ENCODE peak calls at places on chromosomes 11 and 22, in eight cellular contexts. One of them, this sample, is unnamed.

GRCh38 chr11:94450061-94450460 is 43.6 kb downstream of the MRE11 start:
- DNase-seq in activated CD4-positive, CD25-positive, alpha-beta regulatory T cell treated with anti-CD3 and anti-CD28 coated beads, Interleukin-2, amount 50 U/mL, for 72 hours: no peak
- DNase-seq in activated CD4-positive, alpha-beta T cell treated with anti-CD3 and anti-CD28 coated beads, Interleukin-2, amount 10 ng/mL, durations not matched to agents 7 days and 5 days: no peak
- DNase-seq in A549: no peak
- DNase-seq in stimulated activated CD8-positive, alpha-beta memory T cell treated with anti-CD3 and anti-CD28 coated beads, Interleukin-4, amount 100 ng/mL, for 1 hour: no peak
- DNase-seq in endodermal cell: no peak
- DNase-seq in stimulated activated CD4-positive, alpha-beta T cell treated with anti-CD3 and anti-CD28 coated beads, TNF-alpha, amount 100 ng/mL, for 48 hours: no peak
- DNase-seq in HTR-8/SVneo: no peak
- DNase-seq in this sample: no peak

GRCh38 chr11:15072551-15073143 is 746 bp upstream of the CALCB start:
- DNase-seq in endodermal cell: no peak
- DNase-seq in stimulated activated CD4-positive, alpha-beta T cell treated with anti-CD3 and anti-CD28 coated beads, TNF-alpha, amount 100 ng/mL, for 48 hours: no peak
- DNase-seq in activated CD4-positive, CD25-positive, alpha-beta regulatory T cell treated with anti-CD3 and anti-CD28 coated beads, Interleukin-2, amount 50 U/mL, for 72 hours: no peak
- DNase-seq in HTR-8/SVneo: no peak
- DNase-seq in activated CD4-positive, alpha-beta T cell treated with anti-CD3 and anti-CD28 coated beads, Interleukin-2, amount 10 ng/mL, durations not matched to agents 7 days and 5 days: no peak
- DNase-seq in A549: no peak
- DNase-seq in stimulated activated CD8-positive, alpha-beta memory T cell treated with anti-CD3 and anti-CD28 coated beads, Interleukin-4, amount 100 ng/mL, for 1 hour: no peak
- DNase-seq in this sample: no peak

GRCh38 chr11:109016724-109017123 is 351.9 kb downstream of the DDX10 start:
- DNase-seq in stimulated activated CD4-positive, alpha-beta T cell treated with anti-CD3 and anti-CD28 coated beads, TNF-alpha, amount 100 ng/mL, for 48 hours: no peak
- DNase-seq in HTR-8/SVneo: no peak
- DNase-seq in endodermal cell: no peak
- DNase-seq in stimulated activated CD8-positive, alpha-beta memory T cell treated with anti-CD3 and anti-CD28 coated beads, Interleukin-4, amount 100 ng/mL, for 1 hour: no peak
- DNase-seq in activated CD4-positive, alpha-beta T cell treated with anti-CD3 and anti-CD28 coated beads, Interleukin-2, amount 10 ng/mL, durations not matched to agents 7 days and 5 days: no peak
- DNase-seq in A549: no peak
- DNase-seq in activated CD4-positive, CD25-positive, alpha-beta regulatory T cell treated with anti-CD3 and anti-CD28 coated beads, Interleukin-2, amount 50 U/mL, for 72 hours: no peak
- DNase-seq in this sample: no peak

GRCh38 chr11:72833792-72834501 is 19.7 kb downstream of the ATG16L2 start:
- DNase-seq in A549: no peak
- DNase-seq in activated CD4-positive, alpha-beta T cell treated with anti-CD3 and anti-CD28 coated beads, Interleukin-2, amount 10 ng/mL, durations not matched to agents 7 days and 5 days: no peak
- DNase-seq in stimulated activated CD4-positive, alpha-beta T cell treated with anti-CD3 and anti-CD28 coated beads, TNF-alpha, amount 100 ng/mL, for 48 hours: no peak
- DNase-seq in HTR-8/SVneo: no peak
- DNase-seq in activated CD4-positive, CD25-positive, alpha-beta regulatory T cell treated with anti-CD3 and anti-CD28 coated beads, Interleukin-2, amount 50 U/mL, for 72 hours: no peak
- DNase-seq in endodermal cell: no peak
- DNase-seq in stimulated activated CD8-positive, alpha-beta memory T cell treated with anti-CD3 and anti-CD28 coated beads, Interleukin-4, amount 100 ng/mL, for 1 hour: no peak
- DNase-seq in this sample: no peak

GRCh38 chr22:42344391-42344861 is 74.0 kb upstream of the TCF20 start:
- DNase-seq in activated CD4-positive, CD25-positive, alpha-beta regulatory T cell treated with anti-CD3 and anti-CD28 coated beads, Interleukin-2, amount 50 U/mL, for 72 hours: no peak
- DNase-seq in stimulated activated CD8-positive, alpha-beta memory T cell treated with anti-CD3 and anti-CD28 coated beads, Interleukin-4, amount 100 ng/mL, for 1 hour: no peak
- DNase-seq in activated CD4-positive, alpha-beta T cell treated with anti-CD3 and anti-CD28 coated beads, Interleukin-2, amount 10 ng/mL, durations not matched to agents 7 days and 5 days: no peak
- DNase-seq in A549: no peak
- DNase-seq in HTR-8/SVneo: no peak
- DNase-seq in stimulated activated CD4-positive, alpha-beta T cell treated with anti-CD3 and anti-CD28 coated beads, TNF-alpha, amount 100 ng/mL, for 48 hours: no peak
- DNase-seq in endodermal cell: peak
- DNase-seq in this sample: no peak

GRCh38 chr11:79080506-79080905 is 360.3 kb downstream of the TENM4 start:
- DNase-seq in endodermal cell: no peak
- DNase-seq in stimulated activated CD8-positive, alpha-beta memory T cell treated with anti-CD3 and anti-CD28 coated beads, Interleukin-4, amount 100 ng/mL, for 1 hour: no peak
- DNase-seq in activated CD4-positive, alpha-beta T cell treated with anti-CD3 and anti-CD28 coated beads, Interleukin-2, amount 10 ng/mL, durations not matched to agents 7 days and 5 days: no peak
- DNase-seq in A549: no peak
- DNase-seq in activated CD4-positive, CD25-positive, alpha-beta regulatory T cell treated with anti-CD3 and anti-CD28 coated beads, Interleukin-2, amount 50 U/mL, for 72 hours: no peak
- DNase-seq in stimulated activated CD4-positive, alpha-beta T cell treated with anti-CD3 and anti-CD28 coated beads, TNF-alpha, amount 100 ng/mL, for 48 hours: no peak
- DNase-seq in HTR-8/SVneo: no peak
- DNase-seq in this sample: no peak

GRCh38 chr22:43388420-43388851 is 23.4 kb upstream of the MPPED1 start:
- DNase-seq in stimulated activated CD8-positive, alpha-beta memory T cell treated with anti-CD3 and anti-CD28 coated beads, Interleukin-4, amount 100 ng/mL, for 1 hour: peak
- DNase-seq in stimulated activated CD4-positive, alpha-beta T cell treated with anti-CD3 and anti-CD28 coated beads, TNF-alpha, amount 100 ng/mL, for 48 hours: peak
- DNase-seq in endodermal cell: peak
- DNase-seq in activated CD4-positive, CD25-positive, alpha-beta regulatory T cell treated with anti-CD3 and anti-CD28 coated beads, Interleukin-2, amount 50 U/mL, for 72 hours: peak
- DNase-seq in activated CD4-positive, alpha-beta T cell treated with anti-CD3 and anti-CD28 coated beads, Interleukin-2, amount 10 ng/mL, durations not matched to agents 7 days and 5 days: peak
- DNase-seq in A549: peak
- DNase-seq in HTR-8/SVneo: peak
- DNase-seq in this sample: peak

GRCh38 chr11:133212201-133212600 is 320.1 kb downstream of the OPCML start:
- DNase-seq in endodermal cell: no peak
- DNase-seq in activated CD4-positive, CD25-positive, alpha-beta regulatory T cell treated with anti-CD3 and anti-CD28 coated beads, Interleukin-2, amount 50 U/mL, for 72 hours: no peak
- DNase-seq in activated CD4-positive, alpha-beta T cell treated with anti-CD3 and anti-CD28 coated beads, Interleukin-2, amount 10 ng/mL, durations not matched to agents 7 days and 5 days: no peak
- DNase-seq in A549: no peak
- DNase-seq in stimulated activated CD8-positive, alpha-beta memory T cell treated with anti-CD3 and anti-CD28 coated beads, Interleukin-4, amount 100 ng/mL, for 1 hour: no peak
- DNase-seq in HTR-8/SVneo: no peak
- DNase-seq in stimulated activated CD4-positive, alpha-beta T cell treated with anti-CD3 and anti-CD28 coated beads, TNF-alpha, amount 100 ng/mL, for 48 hours: no peak
- DNase-seq in this sample: no peak

GRCh38 chr22:43891360-43892182 is at the start of gene PNPLA5:
- DNase-seq in stimulated activated CD8-positive, alpha-beta memory T cell treated with anti-CD3 and anti-CD28 coated beads, Interleukin-4, amount 100 ng/mL, for 1 hour: no peak
- DNase-seq in A549: no peak
- DNase-seq in stimulated activated CD4-positive, alpha-beta T cell treated with anti-CD3 and anti-CD28 coated beads, TNF-alpha, amount 100 ng/mL, for 48 hours: peak
- DNase-seq in HTR-8/SVneo: no peak
- DNase-seq in activated CD4-positive, alpha-beta T cell treated with anti-CD3 and anti-CD28 coated beads, Interleukin-2, amount 10 ng/mL, durations not matched to agents 7 days and 5 days: no peak
- DNase-seq in endodermal cell: peak
- DNase-seq in activated CD4-positive, CD25-positive, alpha-beta regulatory T cell treated with anti-CD3 and anti-CD28 coated beads, Interleukin-2, amount 50 U/mL, for 72 hours: no peak
- DNase-seq in this sample: no peak

GRCh38 chr22:20783844-20784723 is 10.2 kb downstream of the SERPIND1 start:
- DNase-seq in A549: peak
- DNase-seq in activated CD4-positive, alpha-beta T cell treated with anti-CD3 and anti-CD28 coated beads, Interleukin-2, amount 10 ng/mL, durations not matched to agents 7 days and 5 days: peak
- DNase-seq in HTR-8/SVneo: peak
- DNase-seq in stimulated activated CD8-positive, alpha-beta memory T cell treated with anti-CD3 and anti-CD28 coated beads, Interleukin-4, amount 100 ng/mL, for 1 hour: no peak
- DNase-seq in stimulated activated CD4-positive, alpha-beta T cell treated with anti-CD3 and anti-CD28 coated beads, TNF-alpha, amount 100 ng/mL, for 48 hours: peak
- DNase-seq in activated CD4-positive, CD25-positive, alpha-beta regulatory T cell treated with anti-CD3 and anti-CD28 coated beads, Interleukin-2, amount 50 U/mL, for 72 hours: no peak
- DNase-seq in endodermal cell: peak
- DNase-seq in this sample: no peak

GRCh38 chr22:35538801-35539321 is 1.8 kb upstream of the RASD2 start:
- DNase-seq in stimulated activated CD4-positive, alpha-beta T cell treated with anti-CD3 and anti-CD28 coated beads, TNF-alpha, amount 100 ng/mL, for 48 hours: peak
- DNase-seq in activated CD4-positive, alpha-beta T cell treated with anti-CD3 and anti-CD28 coated beads, Interleukin-2, amount 10 ng/mL, durations not matched to agents 7 days and 5 days: peak
- DNase-seq in HTR-8/SVneo: no peak
- DNase-seq in activated CD4-positive, CD25-positive, alpha-beta regulatory T cell treated with anti-CD3 and anti-CD28 coated beads, Interleukin-2, amount 50 U/mL, for 72 hours: no peak
- DNase-seq in endodermal cell: peak
- DNase-seq in stimulated activated CD8-positive, alpha-beta memory T cell treated with anti-CD3 and anti-CD28 coated beads, Interleukin-4, amount 100 ng/mL, for 1 hour: no peak
- DNase-seq in A549: peak
- DNase-seq in this sample: peak

GRCh38 chr11:61037694-61038093 is 64.6 kb upstream of the CD5 start:
- DNase-seq in HTR-8/SVneo: no peak
- DNase-seq in A549: no peak
- DNase-seq in activated CD4-positive, CD25-positive, alpha-beta regulatory T cell treated with anti-CD3 and anti-CD28 coated beads, Interleukin-2, amount 50 U/mL, for 72 hours: no peak
- DNase-seq in stimulated activated CD4-positive, alpha-beta T cell treated with anti-CD3 and anti-CD28 coated beads, TNF-alpha, amount 100 ng/mL, for 48 hours: no peak
- DNase-seq in endodermal cell: no peak
- DNase-seq in activated CD4-positive, alpha-beta T cell treated with anti-CD3 and anti-CD28 coated beads, Interleukin-2, amount 10 ng/mL, durations not matched to agents 7 days and 5 days: no peak
- DNase-seq in stimulated activated CD8-positive, alpha-beta memory T cell treated with anti-CD3 and anti-CD28 coated beads, Interleukin-4, amount 100 ng/mL, for 1 hour: no peak
- DNase-seq in this sample: no peak

GRCh38 chr11:20609727-20610707 is 10.6 kb downstream of the SLC6A5 start:
- DNase-seq in endodermal cell: peak
- DNase-seq in stimulated activated CD4-positive, alpha-beta T cell treated with anti-CD3 and anti-CD28 coated beads, TNF-alpha, amount 100 ng/mL, for 48 hours: peak
- DNase-seq in stimulated activated CD8-positive, alpha-beta memory T cell treated with anti-CD3 and anti-CD28 coated beads, Interleukin-4, amount 100 ng/mL, for 1 hour: no peak
- DNase-seq in activated CD4-positive, alpha-beta T cell treated with anti-CD3 and anti-CD28 coated beads, Interleukin-2, amount 10 ng/mL, durations not matched to agents 7 days and 5 days: peak
- DNase-seq in HTR-8/SVneo: peak
- DNase-seq in A549: peak
- DNase-seq in activated CD4-positive, CD25-positive, alpha-beta regulatory T cell treated with anti-CD3 and anti-CD28 coated beads, Interleukin-2, amount 50 U/mL, for 72 hours: peak
- DNase-seq in this sample: peak

GRCh38 chr11:127074151-127074761 is 73.7 kb upstream of the KIRREL3 start:
- DNase-seq in activated CD4-positive, alpha-beta T cell treated with anti-CD3 and anti-CD28 coated beads, Interleukin-2, amount 10 ng/mL, durations not matched to agents 7 days and 5 days: no peak
- DNase-seq in stimulated activated CD4-positive, alpha-beta T cell treated with anti-CD3 and anti-CD28 coated beads, TNF-alpha, amount 100 ng/mL, for 48 hours: no peak
- DNase-seq in stimulated activated CD8-positive, alpha-beta memory T cell treated with anti-CD3 and anti-CD28 coated beads, Interleukin-4, amount 100 ng/mL, for 1 hour: no peak
- DNase-seq in endodermal cell: peak
- DNase-seq in HTR-8/SVneo: peak
- DNase-seq in A549: peak
- DNase-seq in activated CD4-positive, CD25-positive, alpha-beta regulatory T cell treated with anti-CD3 and anti-CD28 coated beads, Interleukin-2, amount 50 U/mL, for 72 hours: no peak
- DNase-seq in this sample: no peak

GRCh38 chr22:45064313-45065268 is 54.8 kb upstream of the PHF21B start:
- DNase-seq in activated CD4-positive, CD25-positive, alpha-beta regulatory T cell treated with anti-CD3 and anti-CD28 coated beads, Interleukin-2, amount 50 U/mL, for 72 hours: peak
- DNase-seq in activated CD4-positive, alpha-beta T cell treated with anti-CD3 and anti-CD28 coated beads, Interleukin-2, amount 10 ng/mL, durations not matched to agents 7 days and 5 days: no peak
- DNase-seq in endodermal cell: no peak
- DNase-seq in HTR-8/SVneo: peak
- DNase-seq in stimulated activated CD4-positive, alpha-beta T cell treated with anti-CD3 and anti-CD28 coated beads, TNF-alpha, amount 100 ng/mL, for 48 hours: peak
- DNase-seq in A549: no peak
- DNase-seq in stimulated activated CD8-positive, alpha-beta memory T cell treated with anti-CD3 and anti-CD28 coated beads, Interleukin-4, amount 100 ng/mL, for 1 hour: no peak
- DNase-seq in this sample: no peak

GRCh38 chr11:75697906-75698563 is 19.6 kb upstream of the MOGAT2 start:
- DNase-seq in activated CD4-positive, CD25-positive, alpha-beta regulatory T cell treated with anti-CD3 and anti-CD28 coated beads, Interleukin-2, amount 50 U/mL, for 72 hours: no peak
- DNase-seq in stimulated activated CD8-positive, alpha-beta memory T cell treated with anti-CD3 and anti-CD28 coated beads, Interleukin-4, amount 100 ng/mL, for 1 hour: no peak
- DNase-seq in HTR-8/SVneo: no peak
- DNase-seq in A549: no peak
- DNase-seq in endodermal cell: no peak
- DNase-seq in activated CD4-positive, alpha-beta T cell treated with anti-CD3 and anti-CD28 coated beads, Interleukin-2, amount 10 ng/mL, durations not matched to agents 7 days and 5 days: no peak
- DNase-seq in stimulated activated CD4-positive, alpha-beta T cell treated with anti-CD3 and anti-CD28 coated beads, TNF-alpha, amount 100 ng/mL, for 48 hours: no peak
- DNase-seq in this sample: no peak

GRCh38 chr11:120334894-120335462 is 1.2 kb upstream of the ARHGEF12 start:
- DNase-seq in activated CD4-positive, CD25-positive, alpha-beta regulatory T cell treated with anti-CD3 and anti-CD28 coated beads, Interleukin-2, amount 50 U/mL, for 72 hours: peak
- DNase-seq in endodermal cell: peak
- DNase-seq in HTR-8/SVneo: peak
- DNase-seq in stimulated activated CD8-positive, alpha-beta memory T cell treated with anti-CD3 and anti-CD28 coated beads, Interleukin-4, amount 100 ng/mL, for 1 hour: no peak
- DNase-seq in A549: peak
- DNase-seq in stimulated activated CD4-positive, alpha-beta T cell treated with anti-CD3 and anti-CD28 coated beads, TNF-alpha, amount 100 ng/mL, for 48 hours: peak
- DNase-seq in activated CD4-positive, alpha-beta T cell treated with anti-CD3 and anti-CD28 coated beads, Interleukin-2, amount 10 ng/mL, durations not matched to agents 7 days and 5 days: peak
- DNase-seq in this sample: peak